ENCODE peak calls at places on chromosomes 5 and 9, in four cellular contexts. B, O, I and T are unnamed samples.

GRCh38 chr9:70601000-70601929 is 186.8 kb upstream of the KLF9 start:
- DNase-seq in B (no peak), O (no peak), I (no peak), T (no peak)

GRCh38 chr5:142428036-142428772 is 103.4 kb upstream of the SPRY4 start:
- DNase-seq in B (no peak), O (no peak), I (no peak), T (no peak)

GRCh38 chr9:110969971-110970381 is 68.3 kb downstream of the LPAR1 start:
- DNase-seq in B (no peak), O (no peak), I (no peak), T (no peak)

GRCh38 chr9:32500768-32501167 is 25.2 kb downstream of the RIGI start:
- DNase-seq in B (no peak), O (no peak), I (no peak), T (no peak)

GRCh38 chr9:109468927-109469326 is 29.2 kb downstream of the PTPN3 start:
- DNase-seq in B (no peak), O (no peak), I (no peak), T (no peak)

GRCh38 chr5:143245929-143246561 is 157.4 kb downstream of the NR3C1 start:
- DNase-seq in B (no peak), O (no peak), I (no peak), T (no peak)

GRCh38 chr5:53100606-53101005 is 9.0 kb downstream of the MOCS2 start:
- DNase-seq in B (no peak), O (no peak), I (no peak), T (no peak)

GRCh38 chr5:81626524-81626923 is 124.4 kb downstream of the SSBP2 start:
- DNase-seq in B (no peak), O (no peak), I (peak), T (no peak)

GRCh38 chr5:32734822-32735378 is 23.8 kb downstream of the NPR3 start:
- DNase-seq in B (no peak), O (no peak), I (no peak), T (no peak)

GRCh38 chr5:34827594-34828506 is 11.1 kb upstream of the TTC23L start:
- DNase-seq in B (no peak), O (no peak), I (no peak), T (no peak)

GRCh38 chr9:6051511-6051950 is 36.1 kb upstream of the RANBP6 start:
- DNase-seq in B (no peak), O (no peak), I (no peak), T (no peak)

GRCh38 chr9:100498592-100498991 is 25.6 kb downstream of the TMEFF1 start:
- DNase-seq in B (no peak), O (no peak), I (no peak), T (no peak)

GRCh38 chr9:128026255-128027165 is 40.6 kb downstream of the NAIF1 start:
- DNase-seq in B (no peak), O (no peak), I (no peak), T (no peak)

GRCh38 chr5:1358726-1359025 is 13.8 kb upstream of the CLPTM1L start:
- DNase-seq in B (no peak), O (no peak), I (no peak), T (no peak)